ENCODE peak calls at places on chromosomes 2 and 18, in seven cellular contexts. W, A, P, X, G, R and O are unnamed samples.
A peak's percentile ranks its signal among the peaks of the same experiment; 100 is the strongest.

GRCh38 chr2:119838179-119838578 is 78.5 kb downstream of the PTPN4 start:
- DNase-seq in A (no peak), P (no peak), R (no peak), W (no peak), X (no peak), G (no peak), O (no peak)

GRCh38 chr2:195251221-195251620 is 405.8 kb upstream of the SLC39A10 start:
- DNase-seq in P (no peak), R (no peak), W (no peak), G (no peak), X (no peak), A (no peak), O (no peak)

GRCh38 chr2:20623741-20624155 is 27.1 kb downstream of the HS1BP3 start:
- DNase-seq in R (no peak), X (no peak), G (no peak), W (no peak), P (no peak), A (no peak), O (no peak)

GRCh38 chr2:177076636-177077179 is 135.9 kb upstream of the HNRNPA3 start:
- DNase-seq in R (no peak), X (no peak), W (no peak), G (no peak), P (no peak), A (no peak), O (no peak)

GRCh38 chr18:23658296-23658695 is 4.4 kb downstream of the ANKRD29 start:
- DNase-seq in X (no peak), P (no peak), R (no peak), W (no peak), A (no peak), G (no peak), O (no peak)

GRCh38 chr2:238920601-238921001 is 72.7 kb downstream of the TWIST2 start:
- DNase-seq in R (no peak), A (no peak), P (no peak), W (no peak), G (no peak), X (no peak), O (no peak)

GRCh38 chr2:23636412-23636811 is 251.4 kb downstream of the KLHL29 start:
- DNase-seq in X (peak; percentile 49), W (peak; percentile 61), G (peak; percentile 74), P (no peak), A (no peak), R (no peak), O (no peak)

GRCh38 chr18:13446581-13447470 is 228.3 kb downstream of the LDLRAD4 start:
- DNase-seq in G (no peak), R (no peak), W (no peak), X (no peak), P (no peak), A (no peak), O (no peak)

GRCh38 chr2:96167407-96168013 is 22.3 kb upstream of the DUSP2 start:
- DNase-seq in W (no peak), A (no peak), R (no peak), G (no peak), X (no peak), P (no peak), O (no peak)

GRCh38 chr18:2920027-2920426 is 73.2 kb downstream of the EMILIN2 start:
- DNase-seq in R (no peak), G (no peak), A (no peak), X (no peak), P (no peak), W (no peak), O (no peak)

GRCh38 chr2:230023313-230023712 is 45.4 kb downstream of the SLC16A14 start:
- DNase-seq in X (no peak), W (no peak), P (no peak), G (no peak), R (peak; percentile 41), A (no peak), O (no peak)

GRCh38 chr2:60926751-60927568 is 45.6 kb downstream of the REL start:
- DNase-seq in W (no peak), R (no peak), X (no peak), G (no peak), A (no peak), P (no peak), O (no peak)

GRCh38 chr2:193103064-193103463 is 908.3 kb upstream of the TMEFF2 start:
- DNase-seq in P (no peak), R (no peak), A (no peak), W (peak; percentile 2), X (no peak), G (no peak), O (no peak)

GRCh38 chr18:74251297-74252031 is 40.3 kb downstream of the CYB5A start:
- DNase-seq in X (no peak), G (no peak), A (no peak), P (no peak), W (peak; percentile 49), R (no peak), O (no peak)

GRCh38 chr2:204171432-204171960 is 234.9 kb downstream of the ICOS start:
- DNase-seq in P (no peak), R (no peak), A (no peak), G (no peak), W (no peak), X (no peak), O (no peak)

GRCh38 chr18:64175432-64175831 is 26.5 kb upstream of the LINC00305 start:
- DNase-seq in W (no peak), G (no peak), A (no peak), P (no peak), X (no peak), R (no peak), O (no peak)

GRCh38 chr18:66457245-66457644 is 146.6 kb downstream of the CDH19 start:
- DNase-seq in P (no peak), G (no peak), X (no peak), A (no peak), R (no peak), W (no peak), O (no peak)

GRCh38 chr2:120966510-120967254 is 231.0 kb downstream of the GLI2 start:
- DNase-seq in R (no peak), G (no peak), X (no peak), A (no peak), W (no peak), P (no peak), O (no peak)

GRCh38 chr2:113175101-113175628 is 1.4 kb downstream of the PSD4 start:
- DNase-seq in G (no peak), A (peak; percentile 75), W (no peak), R (no peak), P (peak; percentile 87), X (no peak), O (peak; percentile 85)

GRCh38 chr2:11758639-11759038 is 12.2 kb downstream of the LPIN1 start:
- DNase-seq in G (no peak), W (no peak), P (no peak), A (no peak), X (no peak), R (no peak), O (no peak)

GRCh38 chr18:8426401-8426800 is 182.8 kb upstream of the RAB12 start:
- DNase-seq in G (no peak), A (no peak), R (peak; percentile 89), P (no peak), W (peak; percentile 24), X (peak; percentile 43), O (no peak)

GRCh38 chr18:5600376-5601071 is 56.7 kb upstream of the EPB41L3 start:
- DNase-seq in W (peak; percentile 16), A (no peak), R (no peak), G (no peak), X (no peak), P (no peak), O (no peak)

DNA sequence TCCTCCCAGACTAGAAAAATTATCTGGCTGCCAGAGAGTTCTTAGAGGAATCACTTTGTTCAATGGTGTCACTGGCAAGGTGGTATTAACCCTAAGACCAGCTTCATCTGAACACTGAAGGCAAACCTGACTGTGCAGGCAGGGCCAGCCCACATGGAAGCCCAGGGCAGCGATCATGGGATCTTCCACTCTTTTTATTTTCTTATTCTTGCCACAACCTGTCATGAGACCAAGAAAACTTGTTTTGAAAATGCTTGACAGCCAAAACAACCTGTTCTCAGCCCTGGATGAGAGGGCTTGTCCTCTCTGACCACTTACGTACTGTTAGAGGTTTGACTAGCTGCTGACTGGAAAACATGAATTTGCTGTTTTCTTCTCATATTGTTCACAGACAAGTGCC is 75.3 kb upstream of the FOSL2 start:
- DNase-seq in X (no peak), P (no peak), G (no peak), W (no peak), R (no peak), A (no peak), O (no peak)
- TF ChIP-seq POLR2AphosphoS5 in X (no peak), P (no peak), G (no peak), W (no peak), R (no peak), A (no peak), O (no peak)

GRCh38 chr2:100321881-100322820 is at the start of gene LONRF2:
- DNase-seq in G (peak; percentile 81), W (no peak), A (peak; percentile 25), X (peak; percentile 69), R (peak; percentile 66), P (no peak), O (peak; percentile 13)

GRCh38 chr2:100321181-100321880 is 970 bp downstream of the LONRF2 start:
- DNase-seq in R (peak; percentile 78), W (no peak), G (peak; percentile 80), X (peak; percentile 65), A (peak; percentile 22), P (no peak), O (peak; percentile 12)

GRCh38 chr2:100317634-100318033 is 4.7 kb downstream of the LONRF2 start:
- DNase-seq in A (no peak), X (no peak), R (no peak), G (no peak), W (no peak), P (no peak), O (no peak)

GRCh38 chr2:100320547-100321180 is 1.6 kb downstream of the LONRF2 start:
- DNase-seq in X (peak; percentile 23), P (no peak), W (no peak), R (no peak), G (peak; percentile 25), A (no peak), O (no peak)
- TF ChIP-seq TAF1 in X (no peak), P (no peak), W (no peak), R (no peak), G (no peak), A (no peak), O (no peak)

GRCh38 chr2:110992886-110993285 is 127.8 kb upstream of the BCL2L11 start:
- DNase-seq in W (no peak), G (no peak), P (no peak), A (no peak), R (no peak), X (no peak), O (no peak)

GRCh38 chr2:110993557-110994231 is 127.0 kb upstream of the BCL2L11 start:
- DNase-seq in R (no peak), G (no peak), W (no peak), X (no peak), P (no peak), A (no peak), O (no peak)

GRCh38 chr2:110991951-110992350 is 128.8 kb upstream of the BCL2L11 start:
- DNase-seq in A (no peak), G (no peak), W (no peak), P (no peak), R (no peak), X (no peak), O (no peak)

GRCh38 chr2:110997646-110998045 is 123.1 kb upstream of the BCL2L11 start:
- DNase-seq in G (no peak), A (no peak), W (no peak), R (no peak), P (no peak), X (no peak), O (no peak)

GRCh38 chr2:110994250-110994961 is 126.3 kb upstream of the BCL2L11 start:
- DNase-seq in R (no peak), X (no peak), W (no peak), P (no peak), G (no peak), A (no peak), O (no peak)
- TF ChIP-seq POLR2AphosphoS5 in R (no peak), X (no peak), W (no peak), P (no peak), G (no peak), A (no peak), O (no peak)

GRCh38 chr18:77321823-77322805 is 72.5 kb downstream of the GALR1 start:
- DNase-seq in G (no peak), P (no peak), X (peak; percentile 67), A (no peak), W (peak; percentile 16), R (no peak), O (no peak)
- TF ChIP-seq TAF1 in G (no peak), P (no peak), X (no peak), A (no peak), W (no peak), R (no peak), O (no peak)